ENCODE peak calls at places on chromosomes 7 and 10, in nine cellular contexts. F is GM23248; H is HFF-Myc; P is iPS DF 6.9; D is tibial artery; J is retina; V is activated T-helper 9 cell treated with anti-CD3 and anti-CD28 coated beads, Interleukin-2, amount 50 U/mL, for 16 hours; K is neural crest cell; U is NCI-H446 treated with DMSO at 0.1 percent for 48 hours. X is an unnamed sample.

GRCh38 chr7:158301221-158301620 is 286.4 kb downstream of the PTPRN2 start:
- DNase-seq in F (no peak), H (no peak), P (no peak), D (no peak), J (no peak), V (no peak), K (no peak), U (no peak), X (no peak)

GRCh38 chr7:130281227-130281626 is 11.7 kb upstream of the CPA4 start:
- DNase-seq in F (peak), H (no peak), P (no peak), D (no peak), J (no peak), V (no peak), K (no peak), U (peak), X (peak)

GRCh38 chr7:143015926-143016490 is 10.9 kb downstream of the OR9A2 start:
- DNase-seq in F (peak), H (no peak), P (no peak), D (no peak), J (no peak), V (no peak), K (no peak), U (no peak), X (no peak)

GRCh38 chr10:31647861-31648260 is 280.8 kb downstream of the ARHGAP12 start:
- DNase-seq in F (no peak), H (no peak), P (no peak), D (no peak), J (no peak), V (no peak), K (no peak), U (no peak), X (no peak)

GRCh38 chr10:132458595-132459251 is 61.7 kb downstream of the PWWP2B start:
- DNase-seq in F (peak), H (no peak), P (no peak), D (no peak), J (peak), V (peak), K (peak), U (no peak), X (no peak)

GRCh38 chr10:77493851-77494788 is 143.5 kb downstream of the KCNMA1 start:
- DNase-seq in F (peak), H (no peak), P (peak), D (no peak), J (peak), V (no peak), K (peak), U (peak), X (peak)

GRCh38 chr10:109205929-109206585 is 717.3 kb downstream of the XPNPEP1 start:
- DNase-seq in F (peak), H (peak), P (no peak), D (no peak), J (no peak), V (no peak), K (no peak), U (no peak), X (peak)

GRCh38 chr7:108132551-108133265 is 2.5 kb upstream of the LAMB4 start:
- DNase-seq in F (no peak), H (no peak), P (no peak), D (no peak), J (peak), V (no peak), K (no peak), U (no peak), X (peak)

GRCh38 chr7:27148031-27148775 is 629 bp upstream of the HOXA6 start:
- DNase-seq in F (peak), H (no peak), P (no peak), D (no peak), J (no peak), V (no peak), K (no peak), U (no peak), X (no peak)

GRCh38 chr10:28087675-28088351 is 88.9 kb upstream of the ODAD2 start:
- DNase-seq in F (peak), H (peak), P (no peak), D (no peak), J (no peak), V (no peak), K (no peak), U (no peak), X (peak)

GRCh38 chr7:3294432-3295100 is 6.5 kb upstream of the SDK1 start:
- DNase-seq in F (no peak), H (no peak), P (no peak), D (no peak), J (no peak), V (no peak), K (no peak), U (no peak), X (no peak)

GRCh38 chr10:3981300-3981699 is 196.3 kb upstream of the KLF6 start:
- DNase-seq in F (no peak), H (no peak), P (no peak), D (no peak), J (no peak), V (no peak), K (no peak), U (no peak), X (no peak)

GRCh38 chr7:108442039-108442568 is 14.1 kb downstream of the NRCAM start:
- DNase-seq in F (no peak), H (no peak), P (no peak), D (no peak), J (no peak), V (no peak), K (no peak), U (peak), X (peak)

GRCh38 chr10:93436577-93436976 is 45.6 kb downstream of the MYOF start:
- DNase-seq in F (peak), H (peak), P (no peak), D (peak), J (no peak), V (no peak), K (no peak), U (no peak), X (peak)

GRCh38 chr7:117020605-117021002 is 67.3 kb downstream of the ST7 start:
- DNase-seq in F (no peak), H (no peak), P (no peak), D (no peak), J (no peak), V (no peak), K (no peak), U (peak), X (no peak)

GRCh38 chr10:75261813-75262725 is 26.3 kb upstream of the COMTD1 start:
- DNase-seq in F (peak), H (peak), P (no peak), D (no peak), J (peak), V (no peak), K (no peak), U (no peak), X (peak)

GRCh38 chr7:142828101-142828500 is 26.8 kb upstream of the EPHB6 start:
- DNase-seq in F (no peak), H (no peak), P (no peak), D (no peak), J (no peak), V (no peak), K (no peak), U (no peak), X (no peak)

GRCh38 chr10:12165036-12165435 is 30.7 kb downstream of the NUDT5 start:
- DNase-seq in F (no peak), H (no peak), P (no peak), D (no peak), J (no peak), V (no peak), K (no peak), U (no peak), X (no peak)

GRCh38 chr7:502296-502695 is 17.4 kb downstream of the PDGFA start:
- DNase-seq in F (no peak), H (no peak), P (no peak), D (no peak), J (no peak), V (no peak), K (no peak), U (no peak), X (no peak)

GRCh38 chr7:94882891-94883290 is 24.5 kb upstream of the PPP1R9A start:
- DNase-seq in F (no peak), H (no peak), P (no peak), D (no peak), J (no peak), V (no peak), K (no peak), U (no peak), X (peak)